ENCODE peak calls at places on chromosome 14, in eight cellular contexts. A is tibial nerve; H is aorta; W is transverse colon; L is pancreas; G is CD8-positive, alpha-beta memory T cell; I is cardiac muscle cell; D is HL-60. Z is an unnamed sample.

GRCh38 chr14:24426912-24427536 is 2.4 kb downstream of the CBLN3 start:
- DNase-seq in G (no peak), W (peak), I (no peak), H (peak), A (no peak), L (peak), D (no peak), Z (no peak)

GRCh38 chr14:73752297-73752992 is 38.3 kb upstream of the PNMA1 start:
- DNase-seq in D (no peak), W (peak), L (peak), H (peak), G (peak), I (no peak), A (no peak), Z (peak)

GRCh38 chr14:74429991-74430390 is 4.0 kb upstream of the SYNDIG1L start:
- DNase-seq in W (no peak), G (no peak), L (no peak), D (no peak), I (no peak), A (no peak), H (no peak), Z (no peak)

GRCh38 chr14:21025374-21026151 is 702 bp upstream of the NDRG2 start:
- DNase-seq in I (peak), L (peak), W (peak), H (peak), G (no peak), A (peak), D (no peak), Z (peak)

GRCh38 chr14:91389173-91389572 is 28.4 kb downstream of the CCDC88C start:
- DNase-seq in G (no peak), H (no peak), W (no peak), D (no peak), I (no peak), A (no peak), L (no peak), Z (no peak)

GRCh38 chr14:60349663-60350365 is 100.8 kb downstream of the PPM1A start:
- DNase-seq in A (peak), W (peak), H (no peak), G (no peak), L (no peak), D (peak), I (peak), Z (no peak)

GRCh38 chr14:76268700-76269099 is 107.2 kb upstream of the ESRRB start:
- DNase-seq in G (no peak), A (no peak), I (no peak), W (no peak), H (no peak), D (no peak), L (no peak), Z (no peak)

GRCh38 chr14:106372870-106373657 is 846.7 kb downstream of the TMEM121 start:
- DNase-seq in A (peak), I (no peak), G (peak), L (peak), D (peak), H (peak), W (peak), Z (peak)

GRCh38 chr14:91997492-91997891 is 42.4 kb downstream of the TRIP11 start:
- DNase-seq in D (no peak), I (no peak), H (no peak), L (no peak), G (no peak), A (no peak), W (no peak), Z (no peak)

GRCh38 chr14:73463411-73463810 is 5.1 kb upstream of the NUMB start:
- DNase-seq in G (no peak), I (no peak), H (peak), D (peak), W (peak), A (peak), L (no peak), Z (peak)

GRCh38 chr14:93042968-93043940 is 72.5 kb downstream of the ITPK1 start:
- DNase-seq in G (no peak), I (no peak), H (peak), W (peak), L (peak), A (no peak), D (no peak), Z (peak)
- H3K4me3 ChIP-seq in G (no peak), I (no peak), H (no peak), W (no peak), L (no peak), A (no peak), D (no peak), Z (no peak)

DNA sequence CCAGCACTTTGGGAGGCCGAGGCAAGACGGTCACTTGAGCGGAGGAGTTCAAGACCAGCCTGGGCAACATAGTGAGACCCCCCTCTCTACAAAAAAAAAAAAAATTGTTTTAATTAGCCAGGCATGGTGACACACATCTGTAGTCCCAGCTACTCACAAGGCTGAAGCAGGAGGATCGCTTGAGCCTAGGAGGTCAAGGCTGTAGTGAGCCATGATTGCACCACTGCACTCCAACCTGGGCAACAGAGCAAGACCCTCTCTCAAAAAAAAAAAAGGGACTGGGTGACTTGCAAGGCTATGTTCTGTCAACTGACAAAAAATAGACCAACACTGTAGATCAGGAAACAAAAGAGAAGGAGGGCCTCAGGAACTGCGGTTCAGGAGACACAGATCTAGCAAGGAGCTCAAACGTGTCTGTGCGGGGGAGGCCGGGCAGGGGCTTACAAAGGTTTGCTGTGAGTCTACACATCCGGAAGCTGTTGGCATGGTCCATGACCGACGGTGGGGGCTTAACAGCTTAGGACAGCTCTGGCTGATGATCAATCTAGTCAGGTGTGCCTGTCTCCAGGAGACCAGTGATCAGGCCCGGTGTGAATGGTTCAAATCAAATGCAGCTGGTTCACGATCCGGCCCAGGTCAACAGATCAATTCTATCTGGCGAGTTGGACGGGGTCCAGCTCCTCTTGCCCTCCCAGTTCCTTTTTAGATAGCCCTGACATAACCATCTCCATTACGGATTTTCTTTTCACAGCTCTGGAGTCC is 31.7 kb upstream of the INF2 start:
- DNase-seq in G (no peak), L (peak), I (no peak), A (no peak), W (no peak), H (no peak), D (peak), Z (no peak)
- H3K27ac ChIP-seq in G (no peak), L (no peak), I (no peak), A (no peak), W (no peak), H (no peak), D (no peak), Z (no peak)

GRCh38 chr14:89330236-89331002 is 86.6 kb downstream of the FOXN3 start:
- DNase-seq in D (no peak), I (no peak), G (no peak), L (no peak), A (peak), H (peak), W (peak), Z (no peak)
- H3K4me3 ChIP-seq in D (no peak), I (no peak), G (no peak), L (no peak), A (no peak), H (no peak), W (no peak), Z (no peak)

DNA sequence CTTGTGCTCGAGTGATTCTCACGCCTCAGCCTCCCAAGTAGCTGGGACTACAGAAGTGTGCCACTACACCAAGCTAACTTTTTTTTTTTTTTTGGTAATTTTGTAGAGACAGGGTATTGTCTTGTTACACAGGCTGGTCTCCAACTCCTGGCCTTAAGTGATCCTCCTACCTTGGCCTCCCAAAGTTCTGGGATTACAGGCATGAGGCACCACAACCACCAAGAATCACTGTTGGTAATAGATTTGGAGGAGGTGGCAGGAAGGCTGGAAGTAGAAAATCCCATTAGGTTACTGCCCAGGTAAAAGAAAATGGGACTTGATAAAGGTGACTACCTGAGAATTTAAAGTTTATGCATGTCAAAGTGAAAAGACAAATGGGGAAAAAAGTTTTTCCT is 1.4 kb upstream of the CDCA4 start:
- DNase-seq in H (no peak), A (no peak), W (no peak), G (no peak), I (no peak), D (no peak), L (no peak), Z (no peak)
- H3K27ac ChIP-seq in H (no peak), A (no peak), W (peak), G (no peak), I (peak), D (no peak), L (no peak), Z (no peak)

DNA sequence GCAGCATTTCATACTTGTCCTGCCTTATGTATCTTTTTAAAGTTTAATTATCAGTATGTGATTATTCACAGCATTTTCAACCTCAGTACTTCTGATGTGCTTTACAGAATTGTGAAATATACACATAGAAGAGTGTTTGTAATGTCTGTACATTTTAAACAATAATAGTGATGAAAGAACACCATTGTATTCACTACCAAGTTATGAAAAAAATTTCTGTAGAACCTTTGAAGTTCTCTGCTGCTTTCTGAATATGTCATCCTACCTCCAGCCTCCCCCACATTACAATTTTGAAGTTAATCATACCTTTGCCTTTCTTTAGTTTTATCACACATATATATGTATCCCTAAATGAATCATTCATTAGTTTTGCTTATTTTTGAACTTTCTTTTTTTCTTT is 24.8 kb downstream of the FRMD6 start:
- DNase-seq in A (no peak), W (no peak), H (no peak), G (no peak), I (no peak), D (no peak), L (no peak), Z (no peak)
- H3K4me3 ChIP-seq in A (no peak), W (no peak), H (no peak), G (no peak), I (no peak), D (no peak), L (no peak), Z (no peak)